ENCODE peak calls at places on chromosome 12, in four cellular contexts. One of them, this sample, is unnamed.
A peak's percentile ranks its signal among the peaks of the same experiment; 100 is the strongest.

GRCh38 chr12:123041811-123042655 is 61.6 kb downstream of the ARL6IP4 start:
- DNase-seq in pancreas: no peak
- DNase-seq in cardiac muscle cell: no peak
- DNase-seq in uterus: peak; percentile 32
- DNase-seq in this sample: no peak

GRCh38 chr12:51838762-51839161 is 9.8 kb downstream of the FIGNL2 start:
- DNase-seq in cardiac muscle cell: peak; percentile 63
- DNase-seq in uterus: no peak
- DNase-seq in pancreas: no peak
- DNase-seq in this sample: no peak

GRCh38 chr12:91222746-91223145 is 40.1 kb upstream of the DCN start:
- DNase-seq in cardiac muscle cell: no peak
- DNase-seq in pancreas: no peak
- DNase-seq in uterus: no peak
- DNase-seq in this sample: no peak

GRCh38 chr12:117125769-117126168 is 26.6 kb upstream of the TESC start:
- DNase-seq in cardiac muscle cell: no peak
- DNase-seq in pancreas: no peak
- DNase-seq in uterus: no peak
- DNase-seq in this sample: no peak

GRCh38 chr12:108358580-108358965 is 19.5 kb upstream of the CMKLR1 start:
- DNase-seq in cardiac muscle cell: no peak
- DNase-seq in uterus: no peak
- DNase-seq in pancreas: no peak
- DNase-seq in this sample: no peak

GRCh38 chr12:79964100-79964627 is 29.3 kb upstream of the PPP1R12A start:
- DNase-seq in uterus: no peak
- DNase-seq in pancreas: no peak
- DNase-seq in cardiac muscle cell: no peak
- DNase-seq in this sample: no peak

GRCh38 chr12:108838194-108839010 is 19.0 kb downstream of the SSH1 start:
- DNase-seq in uterus: peak; percentile 90
- DNase-seq in cardiac muscle cell: peak; percentile 91
- DNase-seq in pancreas: no peak
- DNase-seq in this sample: peak; percentile 84

GRCh38 chr12:92158711-92159534 is 13.3 kb upstream of the BTG1 start:
- DNase-seq in pancreas: no peak
- DNase-seq in cardiac muscle cell: no peak
- DNase-seq in uterus: no peak
- DNase-seq in this sample: no peak

GRCh38 chr12:109466305-109466704 is 10.8 kb downstream of the KCTD10 start:
- DNase-seq in uterus: no peak
- DNase-seq in pancreas: no peak
- DNase-seq in cardiac muscle cell: peak; percentile 79
- DNase-seq in this sample: no peak

GRCh38 chr12:31922341-31923062 is 36.7 kb upstream of the RESF1 start:
- DNase-seq in cardiac muscle cell: no peak
- DNase-seq in pancreas: no peak
- DNase-seq in uterus: no peak
- DNase-seq in this sample: no peak

GRCh38 chr12:70840966-70841365 is 79.6 kb downstream of the PTPRR start:
- DNase-seq in pancreas: no peak
- DNase-seq in uterus: no peak
- DNase-seq in cardiac muscle cell: no peak
- DNase-seq in this sample: no peak

GRCh38 chr12:28024231-28024995 is 51.9 kb upstream of the PTHLH start:
- DNase-seq in uterus: no peak
- DNase-seq in pancreas: no peak
- DNase-seq in cardiac muscle cell: no peak
- DNase-seq in this sample: no peak

GRCh38 chr12:102917026-102917787 is at the start of gene PAH:
- DNase-seq in pancreas: peak; percentile 69
- DNase-seq in cardiac muscle cell: peak; percentile 7
- DNase-seq in uterus: no peak
- DNase-seq in this sample: no peak

GRCh38 chr12:22538336-22538735 is 6.0 kb downstream of the C2CD5 start:
- DNase-seq in pancreas: no peak
- DNase-seq in cardiac muscle cell: no peak
- DNase-seq in uterus: no peak
- DNase-seq in this sample: no peak

DNA sequence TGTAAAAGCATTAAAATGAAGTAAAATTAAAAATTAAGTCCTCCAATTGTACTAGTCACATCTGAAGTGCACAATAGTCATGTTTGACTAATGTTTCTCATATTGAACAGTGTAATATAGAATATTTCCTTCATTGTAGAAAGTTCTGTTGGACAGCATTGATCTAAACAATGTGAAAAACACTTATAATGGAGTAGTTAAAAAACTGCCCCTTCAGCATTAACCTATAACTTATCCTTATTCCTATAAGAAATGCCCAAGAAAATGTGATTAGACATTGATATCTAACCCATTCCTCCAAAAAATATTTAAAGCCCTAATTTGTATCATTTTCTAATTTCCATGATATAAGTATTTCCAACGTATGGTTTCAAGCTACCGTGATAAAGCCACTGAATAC is 210.7 kb downstream of the RASSF9 start:
- DNase-seq in cardiac muscle cell: no peak
- DNase-seq in uterus: no peak
- DNase-seq in pancreas: no peak
- DNase-seq in this sample: no peak
- TF ChIP-seq CTCF in cardiac muscle cell: no peak
- TF ChIP-seq CTCF in uterus: no peak
- TF ChIP-seq CTCF in pancreas: no peak
- TF ChIP-seq CTCF in this sample: no peak

GRCh38 chr12:44526655-44527199 is 349.4 kb downstream of the NELL2 start:
- DNase-seq in pancreas: no peak
- DNase-seq in cardiac muscle cell: no peak
- DNase-seq in uterus: no peak
- DNase-seq in this sample: no peak
- TF ChIP-seq CTCF in pancreas: no peak
- TF ChIP-seq CTCF in cardiac muscle cell: no peak
- TF ChIP-seq CTCF in uterus: no peak
- TF ChIP-seq CTCF in this sample: peak; percentile 15

DNA sequence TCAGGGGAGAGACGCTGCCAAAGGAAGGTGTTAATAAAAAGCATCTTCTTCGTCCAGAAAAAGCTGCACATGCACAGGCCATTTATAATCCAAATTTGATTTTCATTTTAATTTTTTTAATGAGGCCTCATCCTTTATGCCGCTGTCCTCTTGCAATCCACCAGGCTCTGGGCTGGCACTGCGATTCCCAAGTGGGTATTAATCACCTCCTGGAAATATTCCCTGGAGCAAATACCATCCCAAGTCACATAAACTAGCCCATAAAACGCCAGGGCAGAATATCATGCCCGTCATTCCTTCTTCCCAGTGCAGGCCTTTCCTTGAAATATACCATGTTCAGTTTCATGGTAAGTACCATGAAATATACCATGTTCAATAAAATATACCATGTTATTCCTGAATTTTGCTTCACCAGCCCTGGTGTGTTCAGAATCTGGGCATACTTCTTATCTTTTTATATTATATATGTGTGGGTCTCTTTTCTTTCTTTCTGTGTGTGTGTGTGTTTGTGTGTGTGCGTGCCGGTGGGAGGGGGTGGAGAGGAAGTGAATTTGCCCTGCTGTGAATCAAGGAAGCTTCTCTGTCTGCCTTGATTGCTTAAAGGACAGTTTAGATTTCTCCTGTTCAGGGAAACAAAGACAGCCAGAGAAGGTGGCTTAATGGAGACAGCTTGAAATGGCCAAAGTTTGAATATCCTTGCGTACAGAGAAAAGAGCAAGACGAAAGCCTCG is 147.4 kb downstream of the PHETA1 start:
- DNase-seq in cardiac muscle cell: no peak
- DNase-seq in pancreas: no peak
- DNase-seq in uterus: no peak
- DNase-seq in this sample: no peak
- TF ChIP-seq CTCF in cardiac muscle cell: no peak
- TF ChIP-seq CTCF in pancreas: no peak
- TF ChIP-seq CTCF in uterus: no peak
- TF ChIP-seq CTCF in this sample: no peak

GRCh38 chr12:115922952-115923564 is 354.4 kb downstream of the MED13L start:
- DNase-seq in pancreas: no peak
- DNase-seq in cardiac muscle cell: no peak
- DNase-seq in uterus: no peak
- DNase-seq in this sample: no peak
- TF ChIP-seq CTCF in pancreas: no peak
- TF ChIP-seq CTCF in cardiac muscle cell: peak; percentile 16
- TF ChIP-seq CTCF in uterus: no peak
- TF ChIP-seq CTCF in this sample: peak; percentile 44